ENCODE peak calls at places on chromosomes 6 and 20, in five cellular contexts. One of them, this sample, is unnamed.

GRCh38 chr6:152552616-152553209 is 84.4 kb downstream of the SYNE1 start:
- DNase-seq in activated CD4-positive, alpha-beta T cell treated with anti-CD3 and anti-CD28 coated beads, Interleukin-2, amount 50 U/mL, for 4 hours: no peak
- DNase-seq in stomach: peak; percentile 71
- DNase-seq in skeletal muscle cell: peak; percentile 36
- DNase-seq in GM12891: no peak
- DNase-seq in this sample: peak; percentile 76

GRCh38 chr6:2669067-2669710 is 81.5 kb downstream of the MYLK4 start:
- DNase-seq in stomach: no peak
- DNase-seq in skeletal muscle cell: no peak
- DNase-seq in activated CD4-positive, alpha-beta T cell treated with anti-CD3 and anti-CD28 coated beads, Interleukin-2, amount 50 U/mL, for 4 hours: no peak
- DNase-seq in GM12891: no peak
- DNase-seq in this sample: no peak

GRCh38 chr6:166624275-166624674 is 2.8 kb downstream of the RPS6KA2 start:
- DNase-seq in GM12891: no peak
- DNase-seq in skeletal muscle cell: peak; percentile 94
- DNase-seq in activated CD4-positive, alpha-beta T cell treated with anti-CD3 and anti-CD28 coated beads, Interleukin-2, amount 50 U/mL, for 4 hours: no peak
- DNase-seq in stomach: no peak
- DNase-seq in this sample: no peak

GRCh38 chr6:38567436-38567835 is 72.3 kb downstream of the BTBD9 start:
- DNase-seq in activated CD4-positive, alpha-beta T cell treated with anti-CD3 and anti-CD28 coated beads, Interleukin-2, amount 50 U/mL, for 4 hours: no peak
- DNase-seq in skeletal muscle cell: peak; percentile 82
- DNase-seq in stomach: peak; percentile 44
- DNase-seq in GM12891: no peak
- DNase-seq in this sample: peak; percentile 74

GRCh38 chr20:60071965-60072364 is 113.7 kb downstream of the CDH26 start:
- DNase-seq in activated CD4-positive, alpha-beta T cell treated with anti-CD3 and anti-CD28 coated beads, Interleukin-2, amount 50 U/mL, for 4 hours: no peak
- DNase-seq in stomach: no peak
- DNase-seq in skeletal muscle cell: no peak
- DNase-seq in GM12891: no peak
- DNase-seq in this sample: no peak

GRCh38 chr6:32073066-32073465 is 34.9 kb downstream of the CYP21A2 start:
- DNase-seq in activated CD4-positive, alpha-beta T cell treated with anti-CD3 and anti-CD28 coated beads, Interleukin-2, amount 50 U/mL, for 4 hours: no peak
- DNase-seq in stomach: no peak
- DNase-seq in skeletal muscle cell: no peak
- DNase-seq in GM12891: no peak
- DNase-seq in this sample: no peak

GRCh38 chr6:27772261-27773001 is 139.8 kb downstream of the OR2B2 start:
- DNase-seq in skeletal muscle cell: peak; percentile 42
- DNase-seq in stomach: peak; percentile 89
- DNase-seq in GM12891: no peak
- DNase-seq in activated CD4-positive, alpha-beta T cell treated with anti-CD3 and anti-CD28 coated beads, Interleukin-2, amount 50 U/mL, for 4 hours: peak; percentile 83
- DNase-seq in this sample: peak; percentile 37

GRCh38 chr6:12992770-12993169 is 276.2 kb downstream of the PHACTR1 start:
- DNase-seq in stomach: no peak
- DNase-seq in activated CD4-positive, alpha-beta T cell treated with anti-CD3 and anti-CD28 coated beads, Interleukin-2, amount 50 U/mL, for 4 hours: no peak
- DNase-seq in GM12891: no peak
- DNase-seq in skeletal muscle cell: no peak
- DNase-seq in this sample: no peak

GRCh38 chr20:35232575-35232974 is 6.1 kb downstream of the MMP24 start:
- DNase-seq in stomach: no peak
- DNase-seq in activated CD4-positive, alpha-beta T cell treated with anti-CD3 and anti-CD28 coated beads, Interleukin-2, amount 50 U/mL, for 4 hours: no peak
- DNase-seq in GM12891: no peak
- DNase-seq in skeletal muscle cell: peak; percentile 23
- DNase-seq in this sample: no peak

GRCh38 chr6:3280866-3281465 is 22.2 kb downstream of the PSMG4 start:
- DNase-seq in stomach: no peak
- DNase-seq in GM12891: no peak
- DNase-seq in skeletal muscle cell: no peak
- DNase-seq in activated CD4-positive, alpha-beta T cell treated with anti-CD3 and anti-CD28 coated beads, Interleukin-2, amount 50 U/mL, for 4 hours: no peak
- DNase-seq in this sample: no peak

GRCh38 chr20:51489611-51490010 is 52.9 kb downstream of the NFATC2 start:
- DNase-seq in activated CD4-positive, alpha-beta T cell treated with anti-CD3 and anti-CD28 coated beads, Interleukin-2, amount 50 U/mL, for 4 hours: no peak
- DNase-seq in skeletal muscle cell: peak; percentile 43
- DNase-seq in stomach: no peak
- DNase-seq in GM12891: no peak
- DNase-seq in this sample: no peak

GRCh38 chr20:62796699-62797491 is 622 bp downstream of the MRGBP start:
- DNase-seq in skeletal muscle cell: no peak
- DNase-seq in GM12891: no peak
- DNase-seq in activated CD4-positive, alpha-beta T cell treated with anti-CD3 and anti-CD28 coated beads, Interleukin-2, amount 50 U/mL, for 4 hours: no peak
- DNase-seq in stomach: no peak
- DNase-seq in this sample: no peak

GRCh38 chr6:9933674-9934073 is 481.2 kb downstream of the TFAP2A start:
- DNase-seq in activated CD4-positive, alpha-beta T cell treated with anti-CD3 and anti-CD28 coated beads, Interleukin-2, amount 50 U/mL, for 4 hours: no peak
- DNase-seq in stomach: no peak
- DNase-seq in GM12891: no peak
- DNase-seq in skeletal muscle cell: no peak
- DNase-seq in this sample: no peak

GRCh38 chr20:19888269-19888669 is 128.9 kb upstream of the NAA20 start:
- DNase-seq in activated CD4-positive, alpha-beta T cell treated with anti-CD3 and anti-CD28 coated beads, Interleukin-2, amount 50 U/mL, for 4 hours: no peak
- DNase-seq in skeletal muscle cell: no peak
- DNase-seq in stomach: no peak
- DNase-seq in GM12891: no peak
- DNase-seq in this sample: peak; percentile 56

GRCh38 chr20:50691585-50692552 is 527 bp upstream of the RIPOR3 start:
- DNase-seq in activated CD4-positive, alpha-beta T cell treated with anti-CD3 and anti-CD28 coated beads, Interleukin-2, amount 50 U/mL, for 4 hours: no peak
- DNase-seq in skeletal muscle cell: no peak
- DNase-seq in GM12891: no peak
- DNase-seq in stomach: no peak
- DNase-seq in this sample: no peak

GRCh38 chr6:128370072-128370471 is 150.3 kb downstream of the PTPRK start:
- DNase-seq in skeletal muscle cell: peak; percentile 31
- DNase-seq in GM12891: no peak
- DNase-seq in activated CD4-positive, alpha-beta T cell treated with anti-CD3 and anti-CD28 coated beads, Interleukin-2, amount 50 U/mL, for 4 hours: no peak
- DNase-seq in stomach: no peak
- DNase-seq in this sample: peak; percentile 76

GRCh38 chr6:106167105-106167814 is 81.1 kb downstream of the PRDM1 start:
- DNase-seq in activated CD4-positive, alpha-beta T cell treated with anti-CD3 and anti-CD28 coated beads, Interleukin-2, amount 50 U/mL, for 4 hours: no peak
- DNase-seq in skeletal muscle cell: no peak
- DNase-seq in GM12891: no peak
- DNase-seq in stomach: no peak
- DNase-seq in this sample: no peak

GRCh38 chr20:24701668-24702067 is 232.2 kb downstream of the SYNDIG1 start:
- DNase-seq in skeletal muscle cell: no peak
- DNase-seq in stomach: no peak
- DNase-seq in GM12891: no peak
- DNase-seq in activated CD4-positive, alpha-beta T cell treated with anti-CD3 and anti-CD28 coated beads, Interleukin-2, amount 50 U/mL, for 4 hours: no peak
- DNase-seq in this sample: no peak

GRCh38 chr6:37373822-37374514 is 20.2 kb downstream of the RNF8 start:
- DNase-seq in stomach: no peak
- DNase-seq in activated CD4-positive, alpha-beta T cell treated with anti-CD3 and anti-CD28 coated beads, Interleukin-2, amount 50 U/mL, for 4 hours: no peak
- DNase-seq in skeletal muscle cell: no peak
- DNase-seq in GM12891: no peak
- DNase-seq in this sample: no peak

GRCh38 chr6:138404666-138405337 is 779 bp downstream of the HEBP2 start:
- DNase-seq in GM12891: peak; percentile 35
- DNase-seq in activated CD4-positive, alpha-beta T cell treated with anti-CD3 and anti-CD28 coated beads, Interleukin-2, amount 50 U/mL, for 4 hours: peak; percentile 10
- DNase-seq in skeletal muscle cell: no peak
- DNase-seq in stomach: no peak
- DNase-seq in this sample: no peak